ENCODE peak calls at places on chromosomes 3 and 15, in four cellular contexts. C is SK-N-SH, Y is HCT116, J is K562. V is an unnamed sample.

GRCh38 chr15:70247281-70247680 is 149.6 kb upstream of the TLE3 start:
- DNase-seq in Y (no peak), J (no peak), C (no peak), V (no peak)

GRCh38 chr3:113287818-113288648 is 76.7 kb downstream of the BOC start:
- DNase-seq in J (peak; percentile 52), Y (peak; percentile 57), C (peak; percentile 72), V (peak; percentile 47)

GRCh38 chr3:131454501-131454900 is 48.3 kb downstream of the MRPL3 start:
- DNase-seq in C (no peak), J (no peak), Y (no peak), V (no peak)

GRCh38 chr15:49421991-49422390 is 1.1 kb upstream of the FGF7 start:
- DNase-seq in C (peak; percentile 23), Y (peak; percentile 54), J (peak; percentile 24), V (peak; percentile 26)

GRCh38 chr3:72441284-72441994 is 406.8 kb downstream of the SHQ1 start:
- DNase-seq in C (no peak), J (no peak), Y (no peak), V (no peak)

GRCh38 chr3:31106912-31107311 is 212.5 kb upstream of the GADL1 start:
- DNase-seq in J (no peak), C (no peak), Y (no peak), V (no peak)

GRCh38 chr3:170228093-170228766 is 6.0 kb downstream of the PRKCI start:
- DNase-seq in C (no peak), Y (no peak), J (no peak), V (no peak)

GRCh38 chr3:60289356-60289935 is 961.8 kb downstream of the FHIT start:
- DNase-seq in C (no peak), J (no peak), Y (no peak), V (no peak)

GRCh38 chr15:20340331-20340811 is 201.2 kb downstream of the GOLGA6L6 start:
- DNase-seq in Y (no peak), C (peak; percentile 34), J (peak; percentile 20), V (peak; percentile 72)

GRCh38 chr3:13013994-13014754 is 59.1 kb downstream of the IQSEC1 start:
- DNase-seq in C (peak; percentile 50), Y (no peak), J (no peak), V (no peak)

GRCh38 chr3:81279481-81280273 is 481.8 kb downstream of the GBE1 start:
- DNase-seq in C (no peak), J (no peak), Y (no peak), V (no peak)

GRCh38 chr3:158771018-158771350 is 30.9 kb upstream of the MFSD1 start:
- DNase-seq in C (no peak), J (no peak), Y (no peak), V (no peak)

GRCh38 chr15:75195122-75195765 is 6.4 kb upstream of the C15orf39 start:
- DNase-seq in Y (no peak), J (no peak), C (peak; percentile 91), V (no peak)

GRCh38 chr15:23910030-23910429 is 222.9 kb upstream of the NDN start:
- DNase-seq in J (no peak), Y (no peak), C (no peak), V (no peak)

GRCh38 chr3:183265713-183266417 is 12.8 kb downstream of the B3GNT5 start:
- DNase-seq in C (no peak), J (no peak), Y (peak; percentile 81), V (no peak)

GRCh38 chr15:98855067-98855814 is 152.4 kb downstream of the PGPEP1L start:
- DNase-seq in C (no peak), Y (no peak), J (no peak), V (no peak)

GRCh38 chr3:52041118-52041847 is 15.1 kb downstream of the DUSP7 start:
- DNase-seq in C (peak; percentile 93), Y (no peak), J (peak; percentile 17), V (no peak)

GRCh38 chr3:71173421-71173975 is 410.0 kb downstream of the FOXP1 start:
- DNase-seq in C (no peak), J (no peak), Y (no peak), V (no peak)

GRCh38 chr3:56137406-56137805 is 330.9 kb downstream of the ERC2 start:
- DNase-seq in C (no peak), J (no peak), Y (no peak), V (no peak)

GRCh38 chr3:172246107-172246870 is 202.0 kb downstream of the GHSR start:
- DNase-seq in C (peak; percentile 28), Y (no peak), J (no peak), V (no peak)

GRCh38 chr3:189941679-189942078 is 179.0 kb downstream of the P3H2 start:
- DNase-seq in J (no peak), Y (no peak), C (no peak), V (no peak)

GRCh38 chr3:60598668-60599067 is 652.6 kb downstream of the FHIT start:
- DNase-seq in J (no peak), Y (no peak), C (no peak), V (no peak)

GRCh38 chr3:99413504-99413903 is 224.9 kb upstream of the COL8A1 start:
- DNase-seq in Y (no peak), C (no peak), J (no peak), V (no peak)

GRCh38 chr3:44339990-44340389 is 1.4 kb downstream of the TCAIM start:
- DNase-seq in Y (no peak), J (no peak), C (no peak), V (no peak)

GRCh38 chr15:60585743-60586708 is 107.1 kb upstream of the ICE2 start:
- DNase-seq in J (peak; percentile 73), Y (peak; percentile 57), C (peak; percentile 66), V (peak; percentile 78)

GRCh38 chr15:29613951-29614382 is 208.3 kb downstream of the TJP1 start:
- DNase-seq in J (peak; percentile 60), Y (peak; percentile 33), C (peak; percentile 34), V (no peak)

GRCh38 chr3:125032683-125033082 is 23.1 kb downstream of the HEG1 start:
- DNase-seq in C (no peak), Y (no peak), J (no peak), V (no peak)

GRCh38 chr15:79290642-79291275 is 8.2 kb downstream of the ANKRD34C start:
- DNase-seq in J (no peak), C (no peak), Y (no peak), V (no peak)

GRCh38 chr3:131518682-131519081 is 15.9 kb upstream of the MRPL3 start:
- DNase-seq in C (no peak), J (no peak), Y (no peak), V (no peak)

GRCh38 chr3:131142580-131142979 is 115.9 kb downstream of the NEK11 start:
- DNase-seq in C (no peak), Y (no peak), J (no peak), V (peak; percentile 10)

GRCh38 chr3:102195198-102195948 is 239.4 kb upstream of the ZPLD1 start:
- DNase-seq in Y (no peak), C (no peak), J (no peak), V (no peak)

GRCh38 chr3:51712020-51712385 is 5.1 kb downstream of the GRM2 start:
- DNase-seq in J (no peak), C (peak; percentile 10), Y (no peak), V (no peak)

GRCh38 chr3:195151866-195152526 is 119.0 kb downstream of the XXYLT1 start:
- DNase-seq in C (no peak), Y (peak; percentile 7), J (no peak), V (no peak)

GRCh38 chr15:71386448-71387236 is 271.4 kb downstream of the THSD4 start:
- DNase-seq in J (no peak), Y (no peak), C (peak; percentile 10), V (peak; percentile 45)

GRCh38 chr3:34676431-34676830 is 878.0 kb downstream of the PDCD6IP start:
- DNase-seq in J (no peak), Y (no peak), C (no peak), V (no peak)

GRCh38 chr3:109806929-109807328 is 469.6 kb upstream of the DPPA4 start:
- DNase-seq in Y (peak; percentile 88), J (peak; percentile 5), C (no peak), V (no peak)

GRCh38 chr3:195117978-195118581 is 152.9 kb downstream of the XXYLT1 start:
- DNase-seq in Y (peak; percentile 77), J (peak; percentile 87), C (no peak), V (no peak)

GRCh38 chr3:52047295-52047960 is 8.9 kb downstream of the DUSP7 start:
- DNase-seq in J (no peak), Y (no peak), C (no peak), V (no peak)

GRCh38 chr15:50881121-50882048 is 27.1 kb upstream of the AP4E1 start:
- DNase-seq in Y (no peak), C (no peak), J (no peak), V (no peak)

GRCh38 chr15:50883903-50884302 is 24.6 kb upstream of the AP4E1 start:
- DNase-seq in Y (no peak), C (no peak), J (no peak), V (no peak)

GRCh38 chr15:50880221-50880620 is 28.3 kb upstream of the AP4E1 start:
- DNase-seq in C (no peak), J (no peak), Y (no peak), V (no peak)

GRCh38 chr15:50879016-50879415 is 29.5 kb upstream of the AP4E1 start:
- DNase-seq in J (no peak), Y (no peak), C (no peak), V (no peak)

GRCh38 chr15:50880651-50881114 is 27.8 kb upstream of the AP4E1 start:
- DNase-seq in C (no peak), Y (no peak), J (no peak), V (no peak)
- TF ChIP-seq JUND in C (no peak), Y (no peak), J (peak; percentile 73), V (no peak)

GRCh38 chr3:149511040-149511626 is 36.6 kb downstream of the TM4SF4 start:
- DNase-seq in J (no peak), C (no peak), Y (no peak), V (no peak)
- TF ChIP-seq JUND in J (no peak), C (no peak), Y (no peak), V (no peak)

GRCh38 chr3:32387512-32387911 is 4.1 kb upstream of the CMTM7 start:
- DNase-seq in C (no peak), J (no peak), Y (no peak), V (no peak)

GRCh38 chr3:32398531-32398930 is 6.9 kb downstream of the CMTM7 start:
- DNase-seq in C (no peak), J (no peak), Y (no peak), V (no peak)

GRCh38 chr3:32391643-32392529 is at the start of gene CMTM7:
- DNase-seq in C (peak; percentile 90), J (peak; percentile 74), Y (peak; percentile 37), V (no peak)

GRCh38 chr3:32395451-32395970 is 3.9 kb downstream of the CMTM7 start:
- DNase-seq in Y (no peak), C (no peak), J (no peak), V (no peak)

GRCh38 chr3:32392530-32393302 is 1.1 kb downstream of the CMTM7 start:
- DNase-seq in C (peak; percentile 56), Y (no peak), J (no peak), V (peak; percentile 33)
- TF ChIP-seq JUND in C (no peak), Y (no peak), J (no peak), V (no peak)

DNA sequence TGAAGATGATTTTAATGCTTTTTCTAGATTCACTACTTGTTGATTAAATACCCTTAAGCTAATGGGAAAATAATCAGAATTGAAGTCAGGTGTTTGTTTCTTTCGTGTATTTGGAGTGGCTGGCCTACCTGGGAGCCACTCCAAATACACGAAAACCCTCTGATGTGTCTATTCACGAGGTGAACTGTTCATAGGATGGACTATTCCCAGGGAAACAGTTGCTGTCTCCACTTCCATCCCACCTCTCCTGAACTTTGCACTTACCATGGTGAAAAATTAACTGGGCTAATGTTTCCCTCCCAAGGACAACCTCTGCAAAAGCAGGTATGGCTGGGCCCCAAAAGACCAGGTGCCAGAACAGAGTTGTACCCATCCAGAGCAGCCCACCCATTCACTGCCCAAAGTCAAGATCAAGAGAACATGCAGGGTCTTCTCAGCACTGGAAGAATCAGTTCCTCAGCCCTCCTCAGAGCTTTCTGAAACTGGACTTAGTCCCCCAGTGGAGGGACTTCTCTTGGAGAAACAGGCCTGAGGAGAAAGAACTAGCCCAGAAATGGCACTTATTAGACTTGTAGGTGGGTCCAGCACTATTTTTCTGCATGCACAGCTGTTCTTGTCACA is 2.9 kb upstream of the SMAD3 start:
- DNase-seq in C (no peak), Y (no peak), J (no peak), V (no peak)
- TF ChIP-seq JUND in C (no peak), Y (no peak), J (no peak), V (no peak)